ENCODE peak calls at places on chromosomes 2 and 18, in ten cellular contexts. X is cardiac fibroblast; E is T-cell; L is A172; W is stimulated activated CD4-positive, alpha-beta T cell treated with anti-CD3 and anti-CD28 coated beads, Interleukin-1b, Interleukin-23, amount 100 ng/mL, for 24 hours; M is body of pancreas; G is HS-27A; R is mesendoderm; J is NCI-H1092 treated with DMSO at 0.1 percent for 48 hours; Y is NCI-H1436. Z is an unnamed sample.

GRCh38 chr18:74623047-74623816 is 25.6 kb downstream of the ZNF407 start:
- DNase-seq in M (no peak), E (peak), G (no peak), W (no peak), X (peak), Y (no peak), L (no peak), R (peak), J (no peak), Z (no peak)

GRCh38 chr2:212548459-212548815 is 9.8 kb upstream of the ERBB4 start:
- DNase-seq in G (no peak), W (no peak), L (peak), X (peak), J (no peak), R (peak), E (no peak), Y (no peak), M (peak), Z (no peak)

GRCh38 chr2:217622205-217622621 is 380.6 kb downstream of the TNS1 start:
- DNase-seq in J (peak), X (peak), M (peak), Y (no peak), G (no peak), R (peak), L (peak), E (no peak), W (no peak), Z (peak)

GRCh38 chr2:151381266-151381665 is 23.9 kb downstream of the TNFAIP6 start:
- DNase-seq in X (peak), E (no peak), L (no peak), G (no peak), W (no peak), Y (no peak), J (no peak), R (peak), M (no peak), Z (peak)

GRCh38 chr2:127219716-127220090 is 396 bp downstream of the CYP27C1 start:
- DNase-seq in G (no peak), X (no peak), L (no peak), Y (no peak), M (no peak), E (no peak), W (no peak), J (no peak), R (peak), Z (no peak)

GRCh38 chr2:183283176-183283575 is 158.9 kb downstream of the NUP35 start:
- DNase-seq in G (no peak), E (no peak), R (no peak), J (no peak), M (no peak), W (no peak), L (no peak), Y (no peak), X (peak), Z (no peak)

GRCh38 chr2:121766624-121767023 is 11.2 kb downstream of the TSN start:
- DNase-seq in E (no peak), X (no peak), L (no peak), Y (no peak), W (no peak), R (no peak), M (no peak), J (no peak), G (no peak), Z (no peak)

GRCh38 chr2:16185671-16186391 is 245.5 kb downstream of the MYCN start:
- DNase-seq in L (no peak), R (no peak), E (no peak), G (no peak), J (no peak), Y (no peak), W (no peak), X (no peak), M (no peak), Z (no peak)

GRCh38 chr2:200380139-200380561 is 73.7 kb downstream of the SPATS2L start:
- DNase-seq in J (peak), Y (peak), X (no peak), R (peak), G (no peak), W (no peak), L (no peak), M (no peak), E (no peak), Z (peak)

GRCh38 chr2:173124441-173124840 is 48.8 kb downstream of the MAP3K20 start:
- DNase-seq in M (no peak), W (no peak), L (peak), R (no peak), J (no peak), G (no peak), E (no peak), Y (no peak), X (no peak), Z (no peak)

GRCh38 chr2:235900631-235901030 is 267.6 kb downstream of the GBX2 start:
- DNase-seq in L (no peak), G (no peak), M (no peak), X (peak), W (no peak), Y (no peak), E (no peak), R (no peak), J (no peak), Z (no peak)

GRCh38 chr2:207284556-207285450 is 119.1 kb upstream of the KLF7 start:
- DNase-seq in E (no peak), G (no peak), Y (no peak), L (no peak), M (no peak), W (no peak), X (no peak), J (no peak), R (no peak), Z (no peak)

GRCh38 chr2:953408-953807 is 2.8 kb downstream of the SNTG2 start:
- DNase-seq in E (no peak), G (no peak), J (no peak), L (no peak), R (no peak), M (no peak), X (no peak), W (no peak), Y (no peak), Z (no peak)

GRCh38 chr2:16718551-16719404 is 53.1 kb upstream of the CYRIA start:
- DNase-seq in X (no peak), J (no peak), Y (no peak), W (no peak), G (no peak), L (no peak), M (no peak), E (no peak), R (no peak), Z (no peak)

GRCh38 chr2:113136828-113137775 is 9.7 kb downstream of the IL1RN start:
- DNase-seq in J (peak), G (peak), L (peak), E (no peak), X (peak), W (no peak), R (peak), Y (no peak), M (peak), Z (peak)

GRCh38 chr2:241516520-241516965 is 8.2 kb upstream of the STK25 start:
- DNase-seq in M (no peak), G (no peak), X (no peak), L (no peak), W (no peak), R (no peak), E (no peak), J (no peak), Y (no peak), Z (no peak)

GRCh38 chr2:332592-332991 is 44.7 kb upstream of the ALKAL2 start:
- DNase-seq in M (no peak), J (no peak), G (no peak), W (no peak), X (no peak), R (no peak), Y (no peak), L (no peak), E (no peak), Z (no peak)

GRCh38 chr2:181036848-181037603 is 56.6 kb downstream of the UBE2E3 start:
- DNase-seq in J (no peak), L (peak), G (no peak), X (peak), R (no peak), E (no peak), W (no peak), M (no peak), Y (no peak), Z (no peak)

GRCh38 chr18:33469699-33470098 is 29.2 kb upstream of the CCDC178 start:
- DNase-seq in G (no peak), J (no peak), R (no peak), X (peak), Y (no peak), E (no peak), M (no peak), L (no peak), W (no peak), Z (no peak)

GRCh38 chr18:29181151-29181901 is 1004.4 kb upstream of the CDH2 start:
- DNase-seq in G (peak), J (no peak), R (no peak), M (peak), Y (no peak), W (no peak), L (peak), X (peak), E (no peak), Z (no peak)

GRCh38 chr2:70083344-70084156 is 3.7 kb upstream of the PCBP1 start:
- DNase-seq in J (no peak), M (no peak), W (no peak), R (peak), E (no peak), Y (no peak), G (no peak), L (peak), X (peak), Z (no peak)

GRCh38 chr2:64943387-64944150 is 45.6 kb upstream of the SLC1A4 start:
- DNase-seq in X (no peak), E (no peak), L (peak), J (no peak), Y (no peak), R (no peak), M (peak), W (no peak), G (no peak), Z (no peak)

Z was measured in ELF-1.